ENCODE peak calls at places on chromosomes 11 and 22, in four cellular contexts. Y, F, N and O are unnamed samples.
A peak's percentile ranks its signal among the peaks of the same experiment; 100 is the strongest.

GRCh38 chr11:132770802-132771545 is 761.3 kb downstream of the OPCML start:
- DNase-seq in Y (peak; percentile 61), F (no peak), N (no peak), O (no peak)

GRCh38 chr11:7749456-7749855 is 43.2 kb upstream of the OVCH2 start:
- DNase-seq in Y (no peak), F (no peak), N (no peak), O (no peak)

GRCh38 chr11:110077866-110078325 is 15.3 kb upstream of the ZC3H12C start:
- DNase-seq in Y (peak; percentile 73), F (no peak), N (no peak), O (no peak)

GRCh38 chr11:27319065-27319464 is 44.0 kb downstream of the CCDC34 start:
- DNase-seq in Y (peak; percentile 66), F (no peak), N (peak; percentile 58), O (no peak)

GRCh38 chr11:11148104-11148509 is 204.9 kb downstream of the CSNK2A3 start:
- DNase-seq in Y (peak; percentile 93), F (peak; percentile 70), N (no peak), O (peak; percentile 86)

GRCh38 chr11:117976445-117976844 is 9.7 kb upstream of the IL10RA start:
- DNase-seq in Y (no peak), F (no peak), N (no peak), O (no peak)

GRCh38 chr22:27206747-27207133 is 549.4 kb downstream of the MIAT start:
- DNase-seq in Y (no peak), F (no peak), N (no peak), O (no peak)

GRCh38 chr11:103906291-103906850 is 130.1 kb upstream of the DDI1 start:
- DNase-seq in Y (no peak), F (no peak), N (no peak), O (no peak)

GRCh38 chr22:33697640-33698039 is 222.6 kb downstream of the LARGE1 start:
- DNase-seq in Y (peak; percentile 67), F (no peak), N (no peak), O (no peak)

GRCh38 chr11:74050465-74050864 is 41.6 kb upstream of the UCP3 start:
- DNase-seq in Y (no peak), F (no peak), N (no peak), O (no peak)

GRCh38 chr22:40178417-40179409 is 988 bp downstream of the TNRC6B start:
- DNase-seq in Y (no peak), F (no peak), N (no peak), O (no peak)

GRCh38 chr22:40179535-40179934 is 1.8 kb downstream of the TNRC6B start:
- DNase-seq in Y (no peak), F (no peak), N (no peak), O (no peak)

GRCh38 chr22:40182231-40182835 is 4.6 kb downstream of the TNRC6B start:
- DNase-seq in Y (no peak), F (no peak), N (no peak), O (no peak)

GRCh38 chr22:40181323-40181722 is 3.6 kb downstream of the TNRC6B start:
- DNase-seq in Y (no peak), F (no peak), N (no peak), O (no peak)

GRCh38 chr22:40180403-40180802 is 2.7 kb downstream of the TNRC6B start:
- DNase-seq in Y (no peak), F (no peak), N (no peak), O (no peak)
- H3K4me1 ChIP-seq in Y (peaks cover 53% of the 10 kb centered on the region), F (peaks cover 79% of the 10 kb centered on the region), N (peaks cover 50% of the 10 kb centered on the region), O (peaks cover 38% of the 10 kb centered on the region)

DNA sequence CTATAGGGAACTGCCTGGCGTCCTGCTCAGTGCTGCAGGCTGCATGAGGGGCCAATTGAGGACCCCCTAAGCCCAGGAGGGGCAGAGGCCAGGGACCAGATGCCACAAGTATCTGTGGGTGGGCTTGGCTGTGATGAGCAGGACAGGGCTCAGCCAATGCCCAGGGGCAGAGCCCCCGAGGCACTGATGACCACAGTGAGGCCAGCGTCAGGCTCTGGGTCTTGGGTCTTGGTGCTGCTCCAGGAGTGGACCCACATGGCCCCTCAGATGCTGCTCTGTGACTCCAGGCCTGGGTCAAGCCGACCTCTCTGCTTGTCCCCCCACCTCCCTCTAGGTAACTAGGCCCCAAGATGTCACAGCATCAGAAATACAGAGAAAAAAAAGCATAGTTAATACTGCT is 50.6 kb downstream of the RTN4R start:
- DNase-seq in Y (no peak), F (no peak), N (no peak), O (no peak)
- H3K4me1 ChIP-seq in Y (no peaks in the 10 kb centered on the region), F (peaks cover 12% of the 10 kb centered on the region), N (peaks cover 7% of the 10 kb centered on the region), O (no peaks in the 10 kb centered on the region)

GRCh38 chr22:38262051-38262795 is 10.6 kb downstream of the TMEM184B start:
- DNase-seq in Y (peak; percentile 77), F (peak; percentile 71), N (no peak), O (no peak)

GRCh38 chr22:38266120-38266519 is 6.7 kb downstream of the TMEM184B start:
- DNase-seq in Y (no peak), F (peak; percentile 28), N (no peak), O (no peak)

GRCh38 chr22:38267086-38267485 is 5.7 kb downstream of the TMEM184B start:
- DNase-seq in Y (peak; percentile 84), F (no peak), N (no peak), O (no peak)

GRCh38 chr22:38261478-38261803 is 11.4 kb downstream of the TMEM184B start:
- DNase-seq in Y (peak; percentile 88), F (no peak), N (no peak), O (no peak)

GRCh38 chr22:38264322-38264843 is 8.4 kb downstream of the TMEM184B start:
- DNase-seq in Y (no peak), F (no peak), N (no peak), O (no peak)
- H3K4me1 ChIP-seq in Y (peaks cover 19% of the 10 kb centered on the region), F (peaks cover 31% of the 10 kb centered on the region), N (no peaks in the 10 kb centered on the region), O (peaks cover 16% of the 10 kb centered on the region)

DNA sequence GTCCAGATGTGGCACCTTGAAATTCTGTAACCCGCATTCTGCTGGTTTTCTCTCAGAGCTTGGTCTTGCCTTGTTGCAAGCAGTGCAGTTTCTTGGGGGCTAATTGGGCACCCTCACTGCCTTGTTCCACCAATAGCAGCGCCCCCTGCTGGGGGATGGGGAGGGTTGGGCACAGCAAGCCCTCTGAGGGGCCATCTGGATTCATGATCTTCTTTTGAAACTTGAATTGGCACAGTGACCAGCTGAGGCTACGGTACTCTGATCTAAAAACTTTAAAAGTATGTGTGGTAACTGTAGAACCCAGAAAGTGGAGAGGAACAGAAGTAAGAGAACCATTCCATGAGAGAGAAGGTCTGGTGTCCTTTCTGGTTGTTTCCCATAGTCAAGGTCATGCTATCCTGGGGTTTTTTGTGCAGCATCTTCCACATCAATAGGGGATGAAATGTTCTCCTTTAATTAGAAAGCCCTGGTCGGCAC is 64.2 kb downstream of the MED15 start:
- DNase-seq in Y (peak; percentile 92), F (peak; percentile 35), N (peak; percentile 28), O (no peak)
- H3K4me1 ChIP-seq in Y (peaks cover 43% of the 10 kb centered on the region), F (peaks cover 31% of the 10 kb centered on the region), N (peaks cover 49% of the 10 kb centered on the region), O (peaks cover 21% of the 10 kb centered on the region)

DNA sequence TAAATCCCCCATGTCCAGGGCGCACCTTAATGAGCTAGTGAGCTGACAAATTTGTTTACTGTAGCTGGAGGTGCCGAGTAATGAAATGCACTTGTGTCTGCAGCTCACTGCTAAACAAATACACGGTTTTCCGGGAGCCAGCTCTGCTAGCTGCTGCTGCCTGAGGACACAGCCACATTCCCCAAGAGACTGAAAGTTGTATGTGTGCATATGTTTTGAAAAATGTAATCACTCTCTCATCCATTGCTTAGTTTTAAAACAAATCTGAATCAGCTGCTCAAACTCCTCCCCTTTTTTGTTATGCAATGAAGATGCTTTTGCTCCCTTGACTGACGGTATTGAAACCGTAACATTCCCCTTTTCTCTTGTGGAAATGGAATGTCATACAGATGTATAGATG is 62.4 kb upstream of the NNMT start:
- DNase-seq in Y (no peak), F (no peak), N (no peak), O (no peak)
- H3K4me1 ChIP-seq in Y (no peaks in the 10 kb centered on the region), F (peaks cover 15% of the 10 kb centered on the region), N (no peaks in the 10 kb centered on the region), O (no peaks in the 10 kb centered on the region)

GRCh38 chr22:36377022-36377631 is 10.6 kb downstream of the MYH9 start:
- DNase-seq in Y (no peak), F (no peak), N (no peak), O (no peak)

GRCh38 chr22:36373258-36373579 is 14.5 kb downstream of the MYH9 start:
- DNase-seq in Y (no peak), F (peak; percentile 64), N (no peak), O (peak; percentile 86)

GRCh38 chr22:36374603-36375024 is 13.2 kb downstream of the MYH9 start:
- DNase-seq in Y (peak; percentile 94), F (peak; percentile 48), N (no peak), O (peak; percentile 83)

GRCh38 chr22:36376265-36376664 is 11.5 kb downstream of the MYH9 start:
- DNase-seq in Y (no peak), F (no peak), N (no peak), O (no peak)

GRCh38 chr22:36375071-36375980 is 12.4 kb downstream of the MYH9 start:
- DNase-seq in Y (peak; percentile 59), F (peak; percentile 59), N (no peak), O (no peak)
- H3K4me1 ChIP-seq in Y (peaks cover 89% of the 10 kb centered on the region), F (peaks cover 95% of the 10 kb centered on the region), N (peaks cover 71% of the 10 kb centered on the region), O (peaks cover 46% of the 10 kb centered on the region)

GRCh38 chr22:39913321-39913720 is 12.4 kb downstream of the GRAP2 start:
- DNase-seq in Y (no peak), F (no peak), N (no peak), O (no peak)
- H3K4me1 ChIP-seq in Y (no peaks in the 10 kb centered on the region), F (peaks cover 4% of the 10 kb centered on the region), N (no peaks in the 10 kb centered on the region), O (peaks cover 2% of the 10 kb centered on the region)

GRCh38 chr11:82974135-82974534 is 72.6 kb downstream of the DDIAS start:
- DNase-seq in Y (no peak), F (no peak), N (no peak), O (no peak)
- H3K4me1 ChIP-seq in Y (peaks cover 13% of the 10 kb centered on the region), F (no peaks in the 10 kb centered on the region), N (peaks cover 11% of the 10 kb centered on the region), O (no peaks in the 10 kb centered on the region)

DNA sequence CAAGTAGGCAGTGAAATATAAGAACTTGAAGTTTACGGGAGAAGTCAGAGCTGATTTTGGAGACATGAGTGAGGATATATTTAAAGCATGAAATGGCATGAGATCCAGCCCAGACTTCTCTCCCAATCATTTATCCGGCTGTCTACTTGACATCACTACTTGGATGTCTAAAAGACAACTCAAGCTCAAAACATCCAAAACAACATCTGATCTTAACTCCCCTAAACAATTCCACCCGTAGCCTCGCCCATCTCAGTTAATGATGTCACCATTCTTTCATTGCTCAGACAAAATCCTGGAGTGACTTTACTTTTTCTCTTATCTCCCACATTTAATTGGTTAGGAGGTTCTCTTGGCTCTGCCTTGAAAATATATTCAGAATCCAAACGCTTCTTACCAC is 44.5 kb downstream of the WEE1 start:
- DNase-seq in Y (peak; percentile 88), F (no peak), N (no peak), O (no peak)
- H3K4me1 ChIP-seq in Y (peaks cover 26% of the 10 kb centered on the region), F (peaks cover 16% of the 10 kb centered on the region), N (peaks cover 13% of the 10 kb centered on the region), O (peaks cover 5% of the 10 kb centered on the region)